ENCODE peak calls at places on chromosomes 11 and 22, in five cellular contexts. C, E, H, U and Y are unnamed samples.

GRCh38 chr11:84691830-84692229 is 935.3 kb downstream of the DLG2 start:
- DNase-seq in C (no peak), E (no peak), H (no peak), U (no peak), Y (no peak)

GRCh38 chr11:8257003-8257664 is 6.5 kb downstream of the LMO1 start:
- DNase-seq in C (no peak), E (no peak), H (no peak), U (no peak), Y (no peak)

GRCh38 chr22:45529097-45529496 is 26.4 kb downstream of the FBLN1 start:
- DNase-seq in C (no peak), E (no peak), H (no peak), U (no peak), Y (no peak)

GRCh38 chr11:120302001-120302805 is 22.9 kb upstream of the TLCD5 start:
- DNase-seq in C (peak), E (no peak), H (no peak), U (no peak), Y (no peak)

GRCh38 chr11:87259731-87260130 is 222.0 kb downstream of the TMEM135 start:
- DNase-seq in C (no peak), E (no peak), H (no peak), U (no peak), Y (no peak)

GRCh38 chr11:85663781-85664560 is 958 bp downstream of the CREBZF start:
- DNase-seq in C (peak), E (peak), H (peak), U (peak), Y (peak)

GRCh38 chr11:125356736-125357292 is 139.3 kb downstream of the FEZ1 start:
- DNase-seq in C (no peak), E (no peak), H (no peak), U (no peak), Y (no peak)

GRCh38 chr11:18012906-18013781 is at the start of gene SERGEF:
- DNase-seq in C (peak), E (peak), H (peak), U (peak), Y (peak)

GRCh38 chr11:57885298-57886035 is 123.9 kb downstream of the CTNND1 start:
- DNase-seq in C (peak), E (no peak), H (no peak), U (no peak), Y (peak)

GRCh38 chr22:23137905-23138520 is 3.8 kb downstream of the RSPH14 start:
- DNase-seq in C (no peak), E (no peak), H (no peak), U (no peak), Y (no peak)

GRCh38 chr22:31350410-31350863 is 4.3 kb upstream of the PATZ1 start:
- DNase-seq in C (no peak), E (peak), H (no peak), U (peak), Y (no peak)

GRCh38 chr11:8775341-8776133 is 92.9 kb downstream of the RPL27A start:
- DNase-seq in C (peak), E (no peak), H (no peak), U (no peak), Y (no peak)

GRCh38 chr11:91163619-91164451 is 941.0 kb upstream of the CHORDC1 start:
- DNase-seq in C (peak), E (peak), H (no peak), U (no peak), Y (peak)

GRCh38 chr11:1178201-1178885 is 20.6 kb downstream of the MUC5AC start:
- DNase-seq in C (no peak), E (no peak), H (no peak), U (no peak), Y (no peak)

GRCh38 chr11:13883042-13883441 is 79.5 kb upstream of the SPON1 start:
- DNase-seq in C (no peak), E (no peak), H (no peak), U (no peak), Y (no peak)

GRCh38 chr11:77250881-77251640 is 50.4 kb downstream of the GDPD4 start:
- DNase-seq in C (peak), E (peak), H (no peak), U (no peak), Y (peak)

GRCh38 chr11:35529971-35530495 is 4.6 kb upstream of the PAMR1 start:
- DNase-seq in C (peak), E (peak), H (no peak), U (no peak), Y (no peak)

GRCh38 chr11:44280257-44280656 is 29.7 kb downstream of the ALX4 start:
- DNase-seq in C (no peak), E (no peak), H (no peak), U (no peak), Y (no peak)
- H2AFZ ChIP-seq in C (no peak), E (no peak), H (no peak), U (no peak), Y (no peak)

GRCh38 chr11:118290923-118291322 is 13.6 kb upstream of the CD3E start:
- DNase-seq in C (peak), E (no peak), H (peak), U (no peak), Y (peak)
- H2AFZ ChIP-seq in C (peak), E (no peak), H (no peak), U (no peak), Y (no peak)

GRCh38 chr22:35627267-35628041 is 10.3 kb upstream of the MB start:
- DNase-seq in C (peak), E (peak), H (peak), U (no peak), Y (peak)
- H2AFZ ChIP-seq in C (peak), E (peak), H (peak), U (peak), Y (peak)

DNA sequence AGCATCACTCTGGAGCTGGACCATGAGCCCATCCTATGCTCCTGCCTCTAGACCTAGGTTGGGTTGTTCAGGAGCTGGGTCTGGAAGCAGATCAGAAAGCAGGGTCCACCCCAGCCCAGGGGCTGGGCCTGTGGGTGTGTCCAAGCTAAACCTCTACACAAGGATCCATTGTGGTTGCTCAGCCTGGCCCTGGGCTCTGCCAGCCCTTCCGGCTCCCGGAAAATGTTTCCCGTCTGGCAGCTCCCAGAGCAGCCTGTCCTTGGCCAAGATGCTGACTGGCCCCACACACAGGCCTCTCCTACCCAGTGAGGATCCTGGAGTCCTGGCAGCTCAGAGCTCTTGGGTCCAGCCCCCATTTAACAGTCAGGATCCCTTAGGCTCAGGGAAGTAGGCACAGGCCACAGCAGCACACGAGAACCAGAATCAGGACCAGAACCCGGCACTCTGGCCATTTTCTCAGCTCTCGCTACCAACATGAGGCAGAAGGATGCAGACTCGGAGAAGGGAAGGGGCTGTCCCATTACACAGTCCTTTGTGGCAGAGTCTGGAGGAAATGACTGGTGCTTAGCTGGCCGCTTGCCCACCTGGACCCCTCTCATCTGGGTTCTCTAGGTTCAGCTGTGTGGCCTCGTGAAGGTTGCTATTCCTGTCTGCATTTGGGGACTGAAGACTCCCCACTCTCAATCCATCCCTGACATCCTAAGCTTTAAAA is 35.4 kb upstream of the FCHSD2 start:
- DNase-seq in C (peak), E (no peak), H (no peak), U (no peak), Y (peak)
- H2AFZ ChIP-seq in C (peak), E (no peak), H (no peak), U (no peak), Y (peak)

GRCh38 chr11:10375280-10376048 is 70.6 kb downstream of the ADM start:
- DNase-seq in C (peak), E (no peak), H (no peak), U (no peak), Y (no peak)

GRCh38 chr11:10373929-10374328 is 69.1 kb downstream of the ADM start:
- DNase-seq in C (no peak), E (no peak), H (no peak), U (no peak), Y (no peak)

GRCh38 chr11:10374386-10374785 is 69.5 kb downstream of the ADM start:
- DNase-seq in C (no peak), E (no peak), H (no peak), U (no peak), Y (no peak)

GRCh38 chr11:10371926-10372641 is 67.2 kb downstream of the ADM start:
- DNase-seq in C (no peak), E (no peak), H (no peak), U (no peak), Y (no peak)

GRCh38 chr11:10373340-10373739 is 68.5 kb downstream of the ADM start:
- DNase-seq in C (no peak), E (peak), H (no peak), U (no peak), Y (no peak)
- H2AFZ ChIP-seq in C (no peak), E (no peak), H (no peak), U (no peak), Y (no peak)

DNA sequence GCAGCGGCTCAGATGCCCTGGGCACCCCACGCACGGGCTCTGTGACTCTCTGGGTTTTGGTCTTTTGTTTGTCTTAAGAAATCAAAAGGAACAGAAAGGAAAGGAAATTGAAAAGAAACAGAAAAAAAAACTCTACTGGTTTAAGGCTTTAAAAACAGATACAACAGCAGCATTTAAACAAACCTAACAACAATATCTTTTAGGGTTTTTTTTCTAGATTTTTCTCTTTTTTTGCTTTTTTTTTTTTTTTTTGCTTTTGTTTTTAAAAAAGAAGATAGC is 17.2 kb downstream of the SLC22A12 start:
- DNase-seq in C (no peak), E (no peak), H (no peak), U (no peak), Y (no peak)
- H2AFZ ChIP-seq in C (peak), E (no peak), H (no peak), U (no peak), Y (no peak)

GRCh38 chr11:37972691-37973090 is 1374.7 kb upstream of the RAG2 start:
- DNase-seq in C (peak), E (peak), H (no peak), U (no peak), Y (peak)
- H2AFZ ChIP-seq in C (peak), E (no peak), H (no peak), U (no peak), Y (no peak)